ENCODE peak calls at places on chromosomes 1 and 21, in eight cellular contexts. I, Y, A, Q, U, R, T and K are unnamed samples.

GRCh38 chr1:159581422-159581821 is 6.2 kb upstream of the APCS start:
- DNase-seq in T (no peak), Y (no peak), R (no peak), Q (no peak), U (no peak), I (no peak), A (no peak), K (no peak)

GRCh38 chr1:36879613-36880012 is 154.7 kb downstream of the GRIK3 start:
- DNase-seq in U (peak; percentile 4), Q (no peak), I (no peak), T (peak; percentile 0), A (no peak), R (no peak), Y (no peak), K (no peak)

GRCh38 chr1:27400963-27401341 is 8.5 kb downstream of the GPR3 start:
- DNase-seq in R (no peak), T (no peak), Y (no peak), U (no peak), Q (no peak), I (no peak), A (no peak), K (no peak)

GRCh38 chr1:115706774-115707425 is 61.6 kb downstream of the CASQ2 start:
- DNase-seq in U (peak; percentile 71), R (peak; percentile 30), T (peak; percentile 47), I (no peak), Q (no peak), A (no peak), Y (peak; percentile 25), K (peak; percentile 16)

GRCh38 chr1:53524428-53525400 is 65.5 kb downstream of the DMRTB1 start:
- DNase-seq in I (no peak), R (peak; percentile 31), U (peak; percentile 60), A (no peak), Q (no peak), T (no peak), Y (no peak), K (no peak)

GRCh38 chr1:174398246-174398645 is 49.5 kb upstream of the GPR52 start:
- DNase-seq in I (no peak), Y (no peak), U (no peak), R (no peak), Q (peak; percentile 7), A (no peak), T (peak; percentile 66), K (no peak)

GRCh38 chr1:99784143-99784542 is 17.7 kb upstream of the FRRS1 start:
- DNase-seq in Q (no peak), A (no peak), U (no peak), Y (no peak), R (no peak), T (no peak), I (no peak), K (no peak)

GRCh38 chr21:44606495-44606894 is 5.4 kb upstream of the KRTAP10-8 start:
- DNase-seq in T (no peak), A (no peak), Y (no peak), R (no peak), I (no peak), U (no peak), Q (no peak), K (no peak)

GRCh38 chr21:30580132-30580531 is 10.1 kb downstream of the KRTAP22-2 start:
- DNase-seq in Q (no peak), I (no peak), A (no peak), R (no peak), Y (no peak), T (peak; percentile 8), U (no peak), K (no peak)

GRCh38 chr1:26472901-26473845 is 933 bp downstream of the HMGN2 start:
- DNase-seq in R (peak; percentile 91), U (peak; percentile 97), I (peak; percentile 92), Q (peak; percentile 91), T (peak; percentile 94), Y (peak; percentile 71), A (peak; percentile 95), K (peak; percentile 74)

GRCh38 chr1:23590058-23590783 is 30.9 kb upstream of the ID3 start:
- DNase-seq in A (peak; percentile 46), I (no peak), R (no peak), Q (no peak), T (no peak), Y (no peak), U (no peak), K (no peak)